ENCODE peak calls at places on chromosomes 1 and 21, in eight cellular contexts. O, E, N, D, V, T, W and H are unnamed samples.

GRCh38 chr21:44304041-44304738 is 4.3 kb downstream of the PFKL start:
- DNase-seq in E (no peak), N (no peak), W (no peak), V (peak; percentile 25), D (no peak), O (no peak), T (no peak), H (no peak)

GRCh38 chr1:205435904-205436573 is 14.2 kb upstream of the LEMD1 start:
- DNase-seq in T (no peak), V (no peak), O (no peak), E (no peak), D (peak; percentile 73), N (peak; percentile 61), W (peak; percentile 76), H (no peak)

GRCh38 chr1:182143154-182143657 is 81.7 kb upstream of the ZNF648 start:
- DNase-seq in E (peak; percentile 87), V (peak; percentile 95), T (peak; percentile 96), W (peak; percentile 92), N (peak; percentile 59), D (peak; percentile 93), O (peak; percentile 89), H (peak; percentile 89)

GRCh38 chr1:208475449-208475848 is 231.3 kb upstream of the PLXNA2 start:
- DNase-seq in E (no peak), V (no peak), O (no peak), N (no peak), T (no peak), D (no peak), W (no peak), H (no peak)

GRCh38 chr1:245751671-245752070 is 596.9 kb downstream of the KIF26B start:
- DNase-seq in V (no peak), W (no peak), D (no peak), E (no peak), O (no peak), N (no peak), T (no peak), H (no peak)

GRCh38 chr21:39588884-39589283 is 23.9 kb upstream of the B3GALT5 start:
- DNase-seq in V (no peak), T (no peak), N (no peak), E (no peak), D (no peak), O (no peak), W (no peak), H (no peak)

GRCh38 chr1:151326619-151327222 is 495 bp downstream of the PI4KB start:
- DNase-seq in D (no peak), V (peak; percentile 57), N (no peak), W (peak; percentile 71), T (peak; percentile 65), E (peak; percentile 62), O (peak; percentile 59), H (no peak)

GRCh38 chr1:206004269-206004800 is 1.1 kb upstream of the RAB7B start:
- DNase-seq in N (no peak), E (no peak), T (no peak), O (no peak), V (no peak), W (no peak), D (no peak), H (no peak)

GRCh38 chr1:38783659-38784229 is 75.8 kb downstream of the RRAGC start:
- DNase-seq in V (no peak), E (peak; percentile 45), T (no peak), O (no peak), D (no peak), N (peak; percentile 20), W (no peak), H (no peak)

GRCh38 chr1:43316738-43317520 is 16.1 kb downstream of the TIE1 start:
- DNase-seq in N (no peak), W (peak; percentile 19), E (no peak), D (no peak), T (no peak), V (no peak), O (no peak), H (no peak)

GRCh38 chr1:35708179-35708891 is 10.3 kb downstream of the C1orf216 start:
- DNase-seq in E (no peak), O (no peak), N (peak; percentile 21), V (no peak), D (no peak), W (peak; percentile 69), T (no peak), H (peak; percentile 67)